ENCODE peak calls at places on chromosomes 6 and 20, in four cellular contexts. V is K562, K is GM12878, F is HepG2. I is an unnamed sample.

GRCh38 chr20:46027245-46027853 is 1.7 kb upstream of the SLC12A5 start:
- DNase-seq in V (peak), K (no peak), F (peak), I (peak)

GRCh38 chr6:40903456-40903855 is 135.6 kb downstream of the UNC5CL start:
- DNase-seq in K (no peak), F (no peak), V (no peak), I (no peak)

GRCh38 chr6:43759157-43759925 is 10.7 kb upstream of the VEGFA start:
- DNase-seq in F (no peak), V (no peak), K (no peak), I (no peak)

GRCh38 chr20:58116505-58116904 is 111.9 kb downstream of the ANKRD60 start:
- DNase-seq in K (no peak), V (no peak), F (no peak), I (no peak)

GRCh38 chr6:129593233-129593564 is 116.8 kb downstream of the ARHGAP18 start:
- DNase-seq in V (no peak), K (no peak), F (peak), I (no peak)

GRCh38 chr6:26307830-26308229 is 57.2 kb upstream of the BTN3A2 start:
- DNase-seq in F (no peak), V (no peak), K (no peak), I (no peak)

GRCh38 chr20:17995967-17996819 is 27.4 kb downstream of the MGME1 start:
- DNase-seq in K (no peak), F (peak), V (peak), I (no peak)

GRCh38 chr6:41815587-41815986 is 28.1 kb downstream of the TOMM6 start:
- DNase-seq in K (no peak), F (no peak), V (no peak), I (no peak)

GRCh38 chr6:157563611-157564284 is 182.8 kb downstream of the ZDHHC14 start:
- DNase-seq in V (no peak), K (peak), F (no peak), I (no peak)

GRCh38 chr20:5297280-5298004 is 19.3 kb downstream of the PROKR2 start:
- DNase-seq in F (peak), V (no peak), K (no peak), I (no peak)

GRCh38 chr6:13334953-13335352 is 6.6 kb upstream of the TBC1D7 start:
- DNase-seq in V (peak), F (no peak), K (no peak), I (no peak)

DNA sequence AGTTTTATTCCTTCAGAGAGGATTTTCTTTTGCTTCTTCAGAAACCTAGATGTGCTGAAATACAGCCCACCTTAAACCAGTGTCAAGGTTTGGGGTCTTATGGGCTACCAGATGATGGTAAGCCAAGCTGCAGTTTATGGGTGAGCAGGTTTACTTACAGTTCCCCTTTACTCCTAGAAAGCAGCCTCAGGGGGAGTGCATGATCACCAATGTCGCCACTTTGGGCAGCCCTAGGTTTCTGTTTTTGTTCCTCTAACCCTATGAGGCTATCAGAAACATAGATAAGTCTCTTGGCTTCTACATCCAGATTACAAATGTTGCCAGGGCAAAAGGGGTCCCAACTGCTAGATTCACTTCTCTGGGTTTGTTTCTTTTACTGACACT is 67.2 kb downstream of the TRIM27 start:
- DNase-seq in F (no peak), V (no peak), K (no peak), I (no peak)
- TF ChIP-seq ETV6 in F (no peak), V (no peak), K (no peak), I (no peak)

GRCh38 chr20:24095753-24096152 is 107.2 kb upstream of the GGTLC1 start:
- DNase-seq in K (no peak), V (no peak), F (no peak), I (no peak)
- TF ChIP-seq ESRRA in K (no peak), V (no peak), F (no peak), I (no peak)

GRCh38 chr20:22984611-22985010 is 50.5 kb upstream of the SSTR4 start:
- DNase-seq in V (no peak), K (no peak), F (no peak), I (no peak)
- TF ChIP-seq ETV6 in V (no peak), K (no peak), F (no peak), I (no peak)

DNA sequence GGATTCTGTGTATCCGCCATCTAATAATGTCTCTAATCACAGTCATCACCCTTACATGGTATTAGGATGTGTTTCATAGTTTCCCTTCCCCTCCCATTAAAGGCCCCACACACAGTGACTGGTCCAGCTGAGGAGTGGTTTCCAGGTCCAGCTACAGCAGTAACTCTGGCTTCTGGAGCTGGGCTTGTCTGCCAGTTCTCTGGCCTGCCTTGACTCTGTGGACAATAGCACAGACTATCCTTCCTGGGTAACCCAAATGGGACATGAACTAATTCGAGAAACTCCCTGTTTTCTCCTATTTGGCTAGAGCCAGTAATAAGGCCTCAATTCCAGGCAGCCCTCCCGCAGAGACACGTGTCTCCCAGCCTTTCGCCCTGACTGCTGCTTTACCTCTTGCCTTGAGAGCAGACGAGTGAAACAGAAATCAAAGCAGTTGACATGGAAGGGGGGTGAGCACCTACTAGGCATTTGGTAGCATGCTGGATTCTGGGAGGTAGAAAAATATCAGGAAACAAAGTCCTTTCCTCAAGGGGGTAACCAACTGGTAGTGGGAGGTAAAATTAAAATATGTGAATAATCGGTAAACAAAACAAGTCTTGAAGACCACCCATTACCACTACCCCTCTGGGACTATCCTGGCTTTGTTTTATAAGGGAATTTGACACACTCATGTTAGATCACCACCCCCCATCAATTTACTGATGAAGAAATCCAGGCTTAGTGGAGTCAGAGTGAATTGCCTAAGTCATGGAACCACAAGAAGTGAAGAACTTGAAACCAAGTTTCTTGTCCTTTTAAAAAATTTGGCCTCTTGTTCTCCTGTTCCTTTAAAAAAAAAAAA is 1.2 kb downstream of the TRAF3IP2 start:
- DNase-seq in K (no peak), F (no peak), V (no peak), I (no peak)
- TF ChIP-seq ESRRA in K (no peak), F (no peak), V (no peak), I (no peak)

I was measured in WTC11.